ENCODE peak calls at places on chromosomes 11 and 22, in ten cellular contexts. A is PC-9, I is NB4, Z is Panc1, B is brain microvascular endothelial cell, F is hepatocyte, V is PC-3, S is psoas muscle, W is AG10803, T is choroid plexus epithelial cell. P is an unnamed sample.

GRCh38 chr11:94826415-94826814 is 58.3 kb downstream of the AMOTL1 start:
- DNase-seq in T (no peak), B (no peak), I (no peak), A (no peak), V (no peak), S (no peak), Z (no peak), F (no peak), W (no peak), P (no peak)

GRCh38 chr11:9808943-9809342 is 145.1 kb downstream of the SWAP70 start:
- DNase-seq in B (peak), T (peak), V (peak), F (no peak), A (no peak), S (no peak), W (no peak), Z (no peak), I (peak), P (no peak)

GRCh38 chr11:64123102-64123434 is 42.8 kb downstream of the MACROD1 start:
- DNase-seq in W (no peak), V (no peak), S (peak), A (no peak), T (no peak), I (no peak), B (no peak), F (no peak), Z (no peak), P (peak)

GRCh38 chr11:831132-831864 is 1.5 kb upstream of the CD151 start:
- DNase-seq in V (no peak), F (no peak), Z (no peak), A (peak), B (no peak), I (no peak), S (no peak), W (no peak), T (peak), P (no peak)

GRCh38 chr11:63508009-63508408 is 2.1 kb downstream of the LGALS12 start:
- DNase-seq in S (peak), A (peak), B (no peak), V (peak), F (peak), W (no peak), T (no peak), Z (peak), I (peak), P (no peak)

GRCh38 chr11:94851864-94852581 is 83.9 kb downstream of the AMOTL1 start:
- DNase-seq in S (no peak), A (no peak), F (no peak), I (no peak), B (no peak), Z (no peak), T (no peak), W (no peak), V (peak), P (peak)

GRCh38 chr11:28464252-28464867 is 356.2 kb downstream of the METTL15 start:
- DNase-seq in Z (no peak), W (peak), F (no peak), B (peak), A (no peak), I (no peak), S (no peak), V (no peak), T (peak), P (no peak)

GRCh38 chr11:8289426-8290047 is 25.9 kb upstream of the LMO1 start:
- DNase-seq in I (no peak), F (no peak), B (no peak), A (no peak), Z (no peak), V (no peak), W (no peak), T (no peak), S (no peak), P (no peak)

GRCh38 chr11:629237-629583 is 2.2 kb upstream of the SCT start:
- DNase-seq in I (no peak), A (no peak), Z (no peak), T (no peak), V (no peak), F (peak), S (no peak), W (no peak), B (no peak), P (no peak)

GRCh38 chr11:28566643-28567042 is 458.5 kb downstream of the METTL15 start:
- DNase-seq in S (peak), T (peak), Z (peak), B (peak), A (no peak), F (peak), W (peak), I (no peak), V (no peak), P (peak)

GRCh38 chr11:14746857-14747256 is 103.3 kb downstream of the PDE3B start:
- DNase-seq in F (no peak), T (no peak), Z (no peak), B (no peak), I (no peak), V (no peak), A (no peak), S (no peak), W (no peak), P (no peak)

GRCh38 chr22:45867906-45868555 is 108.9 kb downstream of the WNT7B start:
- DNase-seq in B (no peak), T (no peak), S (no peak), W (no peak), I (no peak), A (no peak), F (no peak), V (no peak), Z (no peak), P (no peak)

GRCh38 chr11:1460396-1460795 is 26.2 kb downstream of the MOB2 start:
- DNase-seq in V (no peak), A (no peak), S (peak), T (peak), Z (no peak), I (no peak), F (no peak), W (no peak), B (no peak), P (no peak)

GRCh38 chr22:32590556-32590955 is 115.9 kb downstream of the FBXO7 start:
- DNase-seq in W (peak), Z (no peak), I (no peak), V (peak), F (no peak), B (peak), T (peak), S (no peak), A (peak), P (peak)

DNA sequence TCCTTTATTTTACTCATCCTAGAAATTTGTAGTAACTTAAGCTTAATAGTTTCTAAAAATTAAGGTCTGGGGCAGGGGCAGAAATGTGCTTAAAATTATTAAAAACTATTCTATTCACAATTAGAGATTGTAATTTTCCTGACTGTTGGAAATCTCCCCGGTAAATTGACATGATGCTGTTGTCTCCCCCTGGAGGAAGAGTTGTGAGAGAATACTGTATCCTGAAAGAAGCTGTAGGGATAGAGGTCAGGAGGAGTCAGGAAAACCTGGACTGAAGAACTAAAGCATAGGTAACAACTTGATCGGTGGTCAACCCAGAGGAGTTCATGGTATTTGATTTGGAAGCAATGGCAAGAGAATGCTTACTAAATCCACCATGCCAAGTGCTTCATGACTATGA is 16.2 kb upstream of the ESAM start:
- DNase-seq in B (no peak), T (no peak), V (peak), I (no peak), Z (no peak), F (no peak), S (no peak), W (no peak), A (no peak), P (no peak)
- TF ChIP-seq CTCF in B (peak), T (peak), V (peak), I (no peak), Z (peak), F (no peak), S (no peak), W (no peak), A (peak), P (peak)

DNA sequence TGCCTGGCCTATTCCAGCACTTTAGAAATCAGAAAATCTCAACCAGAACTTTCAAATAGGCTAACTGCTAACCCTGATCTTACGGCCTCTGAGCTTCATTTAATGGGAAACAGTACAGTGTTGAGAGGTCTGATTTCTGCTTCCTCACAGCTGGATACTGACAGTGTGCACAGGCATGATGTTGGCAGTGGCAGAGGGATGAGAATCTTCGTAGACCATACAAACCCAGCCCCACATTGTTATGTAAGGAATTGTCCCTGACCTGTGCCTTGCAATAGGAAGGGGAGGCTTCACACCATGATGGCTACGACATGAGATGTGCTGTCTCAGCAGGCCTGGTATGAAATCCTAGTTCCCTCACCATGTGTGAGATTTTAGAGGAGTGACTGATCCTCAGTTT is 49.0 kb downstream of the CD44 start:
- DNase-seq in Z (no peak), S (no peak), F (no peak), B (no peak), A (no peak), V (no peak), W (no peak), I (no peak), T (no peak), P (no peak)
- H3K4me3 ChIP-seq in Z (no peak), S (no peak), F (no peak), B (no peak), A (no peak), V (no peak), W (no peak), I (no peak), T (no peak), P (no peak)

GRCh38 chr22:37765953-37766566 is 41.7 kb upstream of the GCAT start:
- DNase-seq in T (no peak), V (no peak), B (no peak), F (no peak), Z (no peak), I (no peak), A (peak), W (no peak), S (no peak), P (no peak)

GRCh38 chr22:37765498-37765897 is 42.2 kb upstream of the GCAT start:
- DNase-seq in Z (no peak), I (no peak), V (no peak), B (no peak), S (no peak), T (no peak), F (no peak), A (no peak), W (no peak), P (no peak)

GRCh38 chr22:37771081-37771480 is 36.7 kb upstream of the GCAT start:
- DNase-seq in B (no peak), T (no peak), Z (no peak), A (peak), V (no peak), I (no peak), W (no peak), F (no peak), S (no peak), P (peak)

GRCh38 chr22:37769056-37769455 is 38.7 kb upstream of the GCAT start:
- DNase-seq in A (no peak), S (no peak), V (no peak), T (no peak), F (no peak), I (no peak), W (no peak), Z (no peak), B (no peak), P (no peak)

GRCh38 chr22:37768273-37768672 is 39.5 kb upstream of the GCAT start:
- DNase-seq in Z (no peak), W (no peak), V (no peak), T (no peak), I (no peak), B (no peak), S (no peak), A (no peak), F (no peak), P (no peak)
- TF ChIP-seq CTCF in Z (no peak), W (peak), V (peak), T (peak), I (peak), B (peak), S (no peak), A (peak), F (peak), P (peak)

GRCh38 chr22:37925311-37925710 is 19.2 kb downstream of the MICALL1 start:
- DNase-seq in T (no peak), W (no peak), S (no peak), Z (no peak), A (no peak), I (no peak), F (no peak), V (no peak), B (no peak), P (no peak)
- H3K4me3 ChIP-seq in T (no peak), W (no peak), S (no peak), Z (no peak), A (no peak), I (no peak), F (no peak), V (no peak), B (no peak), P (no peak)